ENCODE peak calls at places on chromosome 14, in six cellular contexts. F is NCI-H2029; W is activated naive CD4-positive, alpha-beta T cell treated with anti-CD3 and anti-CD28 coated beads, Interleukin-2, amount 10 ng/mL, durations not matched to agents 7 days and 5 days; M is GM23248; A is chondrocyte; E is fibroblast of pulmonary artery. S is an unnamed sample.

GRCh38 chr14:33564774-33565630 is 385.9 kb downstream of the EGLN3 start:
- DNase-seq in F (peak; percentile 96), W (no peak), A (no peak), E (peak; percentile 91), M (peak; percentile 58), S (peak; percentile 54)

GRCh38 chr14:98290596-98290995 is 981.4 kb downstream of the BCL11B start:
- DNase-seq in W (no peak), M (peak; percentile 0), F (no peak), E (no peak), A (no peak), S (no peak)

GRCh38 chr14:77303417-77304156 is 17.1 kb downstream of the POMT2 start:
- DNase-seq in A (no peak), E (peak; percentile 94), F (peak; percentile 73), M (peak; percentile 100), W (no peak), S (peak; percentile 88)

GRCh38 chr14:93544212-93544611 is 113.5 kb downstream of the UNC79 start:
- DNase-seq in A (no peak), M (no peak), E (no peak), F (no peak), W (no peak), S (no peak)

GRCh38 chr14:92653162-92653651 is 95.2 kb downstream of the LGMN start:
- DNase-seq in W (peak; percentile 59), E (no peak), M (no peak), A (no peak), F (no peak), S (no peak)

GRCh38 chr14:104864267-104865068 is 600 bp upstream of the CEP170B start:
- DNase-seq in W (peak; percentile 33), F (no peak), M (peak; percentile 40), A (no peak), E (no peak), S (no peak)

GRCh38 chr14:97218713-97219355 is 421.7 kb downstream of the VRK1 start:
- DNase-seq in E (no peak), F (peak; percentile 3), M (peak; percentile 12), W (peak; percentile 41), A (no peak), S (no peak)

GRCh38 chr14:55440385-55440784 is at the start of gene TBPL2:
- DNase-seq in E (no peak), W (no peak), F (no peak), M (no peak), A (peak; percentile 67), S (no peak)

GRCh38 chr14:77616133-77616453 is 344 bp downstream of the SPTLC2 start:
- DNase-seq in W (no peak), E (no peak), F (no peak), A (no peak), M (peak; percentile 48), S (no peak)

GRCh38 chr14:73786942-73787759 is 64.5 kb upstream of the PTGR2 start:
- DNase-seq in A (no peak), E (no peak), M (peak; percentile 76), W (peak; percentile 78), F (no peak), S (no peak)

GRCh38 chr14:88143817-88144216 is 138.9 kb downstream of the GPR65 start:
- DNase-seq in F (no peak), M (no peak), W (no peak), E (no peak), A (no peak), S (no peak)

GRCh38 chr14:60845523-60845922 is 111.0 kb downstream of the MNAT1 start:
- DNase-seq in F (no peak), W (no peak), E (no peak), M (no peak), A (no peak), S (no peak)

GRCh38 chr14:49924852-49925251 is 32.0 kb downstream of the ARF6 start:
- DNase-seq in A (no peak), E (no peak), F (no peak), W (no peak), M (no peak), S (no peak)

GRCh38 chr14:54804720-54805060 is 97.9 kb downstream of the GCH1 start:
- DNase-seq in F (no peak), W (no peak), A (no peak), M (no peak), E (no peak), S (no peak)

GRCh38 chr14:23299558-23299957 is 3.1 kb downstream of the PPP1R3E start:
- DNase-seq in E (peak; percentile 73), W (peak; percentile 40), A (no peak), M (peak; percentile 81), F (no peak), S (no peak)

GRCh38 chr14:61563162-61563511 is 132.2 kb upstream of the HIF1A start:
- DNase-seq in E (no peak), M (no peak), F (peak; percentile 80), A (no peak), W (no peak), S (no peak)

GRCh38 chr14:101836131-101836530 is 74.6 kb downstream of the PPP2R5C start:
- DNase-seq in A (no peak), W (no peak), F (no peak), M (peak; percentile 77), E (peak; percentile 35), S (no peak)

GRCh38 chr14:100308112-100308792 is 2.0 kb upstream of the SLC25A29 start:
- DNase-seq in F (no peak), E (no peak), W (no peak), A (no peak), M (no peak), S (no peak)

GRCh38 chr14:100317897-100318808 is 5.0 kb upstream of the SLC25A47 start:
- DNase-seq in W (peak; percentile 76), A (no peak), E (peak; percentile 66), M (peak; percentile 88), F (no peak), S (no peak)

GRCh38 chr14:69471916-69472315 is 12.6 kb upstream of the PLEKHD1 start:
- DNase-seq in A (no peak), W (no peak), M (no peak), E (no peak), F (no peak), S (no peak)

GRCh38 chr14:37655418-37655817 is 60.0 kb downstream of the TTC6 start:
- DNase-seq in W (no peak), F (no peak), A (no peak), E (peak; percentile 13), M (no peak), S (no peak)

GRCh38 chr14:68449565-68450295 is 343.1 kb downstream of the ZFP36L1 start:
- DNase-seq in M (no peak), F (no peak), E (no peak), W (no peak), A (no peak), S (no peak)

GRCh38 chr14:77965919-77966435 is 166.1 kb downstream of the ADCK1 start:
- DNase-seq in E (peak; percentile 43), A (no peak), F (peak; percentile 40), M (peak; percentile 36), W (peak; percentile 66), S (no peak)

GRCh38 chr14:52422650-52423356 is 108.7 kb downstream of the PTGER2 start:
- DNase-seq in A (no peak), F (no peak), W (no peak), M (no peak), E (no peak), S (no peak)

GRCh38 chr14:103563089-103563620 is 395 bp downstream of the COA8 start:
- DNase-seq in F (no peak), M (no peak), E (no peak), A (no peak), W (no peak), S (no peak)

GRCh38 chr14:36646664-36647416 is 14.8 kb upstream of the PAX9 start:
- DNase-seq in E (no peak), F (peak; percentile 25), A (no peak), M (peak; percentile 42), W (no peak), S (no peak)

GRCh38 chr14:99468081-99468480 is 12.6 kb downstream of the SETD3 start:
- DNase-seq in E (no peak), A (no peak), W (no peak), F (no peak), M (no peak), S (no peak)

GRCh38 chr14:34837801-34838322 is 37.3 kb downstream of the BAZ1A start:
- DNase-seq in F (no peak), M (no peak), E (peak; percentile 22), A (no peak), W (no peak), S (no peak)

S was measured in skeletal muscle cell.